ENCODE peak calls at places on chromosomes 13 and 19, in six cellular contexts. R is endothelial cell, X is T-helper 1 cell, L is GM12892, S is NCI-H526, P is DND-41. V is an unnamed sample.

GRCh38 chr19:16566161-16566560 is 6.1 kb downstream of the SLC35E1 start:
- DNase-seq in P (peak), R (no peak), L (no peak), S (no peak), X (peak), V (peak)

GRCh38 chr19:34241513-34242337 is 12.6 kb upstream of the GARRE1 start:
- DNase-seq in X (no peak), S (peak), R (peak), L (no peak), P (peak), V (no peak)

GRCh38 chr19:3222709-3223108 is 1.8 kb upstream of the CELF5 start:
- DNase-seq in R (no peak), P (no peak), X (no peak), L (no peak), S (no peak), V (no peak)

GRCh38 chr13:75485286-75486062 is 3.5 kb upstream of the TBC1D4 start:
- DNase-seq in L (no peak), S (no peak), R (no peak), P (no peak), X (no peak), V (no peak)

GRCh38 chr13:112057736-112058518 is 9.0 kb upstream of the SOX1 start:
- DNase-seq in R (peak), L (no peak), P (no peak), X (no peak), S (no peak), V (no peak)

GRCh38 chr13:73776137-73776785 is 357.9 kb downstream of the KLF12 start:
- DNase-seq in L (no peak), R (no peak), P (no peak), S (no peak), X (no peak), V (no peak)

GRCh38 chr19:28396259-28396940 is 816.6 kb downstream of the UQCRFS1 start:
- DNase-seq in X (no peak), R (no peak), L (no peak), S (peak), P (no peak), V (no peak)

GRCh38 chr19:55253842-55254624 is 4.8 kb downstream of the PPP6R1 start:
- DNase-seq in L (peak), P (peak), X (peak), S (no peak), R (no peak), V (peak)

GRCh38 chr19:47423203-47423882 is 4.0 kb upstream of the MEIS3 start:
- DNase-seq in L (no peak), R (no peak), S (no peak), X (no peak), P (no peak), V (no peak)

GRCh38 chr19:43777163-43777700 is 3.5 kb downstream of the KCNN4 start:
- DNase-seq in X (no peak), P (peak), R (no peak), S (no peak), L (no peak), V (peak)

GRCh38 chr13:113989585-113990300 is 15.9 kb upstream of the C13orf46 start:
- DNase-seq in P (no peak), L (no peak), R (no peak), S (no peak), X (peak), V (no peak)

GRCh38 chr19:7119582-7119981 is 50.1 kb downstream of the ZNF557 start:
- DNase-seq in X (no peak), S (no peak), L (no peak), P (no peak), R (no peak), V (no peak)

GRCh38 chr19:43420954-43421353 is 6.3 kb downstream of the TEX101 start:
- DNase-seq in R (no peak), P (no peak), X (no peak), S (no peak), L (no peak), V (no peak)

GRCh38 chr19:52896431-52897148 is 845 bp downstream of the ZNF320 start:
- DNase-seq in L (no peak), P (peak), S (peak), R (peak), X (no peak), V (no peak)

GRCh38 chr13:41075034-41075433 is 13.7 kb downstream of the WBP4 start:
- DNase-seq in L (no peak), P (no peak), S (peak), X (no peak), R (peak), V (no peak)

GRCh38 chr13:111115841-111116500 is 861 bp downstream of the ARHGEF7 start:
- DNase-seq in R (peak), L (no peak), S (peak), P (no peak), X (no peak), V (no peak)

GRCh38 chr13:98272549-98272948 is 95.5 kb upstream of the RNF113B start:
- DNase-seq in L (no peak), P (no peak), S (no peak), R (no peak), X (no peak), V (no peak)

GRCh38 chr13:109274188-109274821 is 512.1 kb downstream of the IRS2 start:
- DNase-seq in P (no peak), X (no peak), S (no peak), R (no peak), L (no peak), V (no peak)

GRCh38 chr19:38538386-38538785 is 79.4 kb downstream of the MAP4K1 start:
- DNase-seq in S (no peak), P (no peak), X (no peak), L (no peak), R (no peak), V (no peak)

GRCh38 chr13:30752201-30752797 is 17.0 kb downstream of the ALOX5AP start:
- DNase-seq in S (no peak), X (no peak), P (no peak), L (no peak), R (no peak), V (no peak)

GRCh38 chr13:99501952-99502310 is 659 bp downstream of the TM9SF2 start:
- DNase-seq in P (peak), X (no peak), S (peak), L (no peak), R (peak), V (no peak)

GRCh38 chr19:5718032-5718578 is 1.8 kb downstream of the LONP1 start:
- DNase-seq in P (no peak), X (no peak), R (no peak), S (no peak), L (no peak), V (no peak)

GRCh38 chr19:37506387-37507166 is at the start of gene ZNF793:
- DNase-seq in P (no peak), R (peak), X (peak), S (peak), L (peak), V (peak)

GRCh38 chr19:49109051-49109450 is 5.1 kb upstream of the LIN7B start:
- DNase-seq in P (no peak), X (no peak), L (no peak), R (no peak), S (no peak), V (no peak)

GRCh38 chr13:27080018-27080948 is 91.3 kb downstream of the USP12 start:
- DNase-seq in R (no peak), P (no peak), X (no peak), L (no peak), S (no peak), V (no peak)